ENCODE peak calls at places on chromosomes 2 and 18, in four cellular contexts. Q is glutamatergic neuron; Z is DMS53; R is activated naive CD8-positive, alpha-beta T cell treated with anti-CD3 and anti-CD28 coated beads for 36 hours. C is an unnamed sample.

GRCh38 chr2:9206991-9207640 is 504 bp downstream of the ASAP2 start:
- DNase-seq in Q (peak), Z (peak), R (no peak), C (peak)

GRCh38 chr2:152443771-152444170 is 108.8 kb downstream of the FMNL2 start:
- DNase-seq in Q (no peak), Z (no peak), R (no peak), C (no peak)

GRCh38 chr2:1707771-1708351 is 36.5 kb downstream of the PXDN start:
- DNase-seq in Q (peak), Z (no peak), R (no peak), C (peak)

GRCh38 chr2:42652086-42652485 is 83.7 kb downstream of the MTA3 start:
- DNase-seq in Q (no peak), Z (no peak), R (peak), C (no peak)

GRCh38 chr2:120722603-120723421 is 12.9 kb upstream of the GLI2 start:
- DNase-seq in Q (no peak), Z (no peak), R (no peak), C (no peak)

GRCh38 chr2:241801611-241802420 is 7.2 kb upstream of the NEU4 start:
- DNase-seq in Q (peak), Z (no peak), R (no peak), C (peak)

GRCh38 chr2:172555522-172556283 is at the start of gene PDK1:
- DNase-seq in Q (peak), Z (peak), R (peak), C (peak)

GRCh38 chr2:234427081-234428058 is 69.5 kb downstream of the ARL4C start:
- DNase-seq in Q (no peak), Z (no peak), R (peak), C (no peak)

GRCh38 chr2:216070195-216070594 is 11.4 kb downstream of the PECR start:
- DNase-seq in Q (no peak), Z (no peak), R (no peak), C (no peak)

GRCh38 chr2:227828385-227828990 is 14.8 kb downstream of the CCL20 start:
- DNase-seq in Q (no peak), Z (no peak), R (no peak), C (no peak)

GRCh38 chr2:19649785-19650380 is 251.9 kb downstream of the TTC32 start:
- DNase-seq in Q (no peak), Z (no peak), R (no peak), C (no peak)

GRCh38 chr18:58087928-58088722 is 44.1 kb downstream of the NEDD4L start:
- DNase-seq in Q (no peak), Z (peak), R (peak), C (no peak)

GRCh38 chr2:30656079-30656478 is 151.2 kb downstream of the CAPN13 start:
- DNase-seq in Q (no peak), Z (no peak), R (no peak), C (no peak)